ENCODE peak calls at places on chromosome 6, in ten cellular contexts. S, G, C, F, B, A, L, D, N and E are unnamed samples.
A peak's percentile ranks its signal among the peaks of the same experiment; 100 is the strongest.

GRCh38 chr6:1724124-1724523 is 114.4 kb downstream of the FOXC1 start:
- DNase-seq in S (no peak), G (no peak), C (no peak), F (peak; percentile 23), B (no peak), A (no peak), L (no peak), D (no peak), N (no peak), E (no peak)

GRCh38 chr6:161327360-161327953 is 53.6 kb upstream of the AGPAT4 start:
- DNase-seq in S (no peak), G (no peak), C (no peak), F (no peak), B (peak; percentile 3), A (no peak), L (peak; percentile 28), D (no peak), N (no peak), E (no peak)

GRCh38 chr6:20400476-20401402 is 940 bp upstream of the E2F3 start:
- DNase-seq in S (peak; percentile 15), G (no peak), C (peak; percentile 94), F (peak; percentile 89), B (no peak), A (no peak), L (peak; percentile 83), D (peak; percentile 23), N (no peak), E (peak; percentile 62)

GRCh38 chr6:150741633-150742200 is 123.8 kb upstream of the MTHFD1L start:
- DNase-seq in S (no peak), G (no peak), C (no peak), F (no peak), B (no peak), A (no peak), L (peak; percentile 56), D (peak; percentile 42), N (no peak), E (peak; percentile 40)

GRCh38 chr6:104218132-104218531 is 641.6 kb downstream of the HACE1 start:
- DNase-seq in S (no peak), G (no peak), C (no peak), F (no peak), B (peak; percentile 0), A (no peak), L (no peak), D (no peak), N (no peak), E (no peak)

GRCh38 chr6:25053875-25054371 is 118.2 kb upstream of the RIPOR2 start:
- DNase-seq in S (no peak), G (no peak), C (no peak), F (no peak), B (peak; percentile 88), A (no peak), L (no peak), D (peak; percentile 46), N (no peak), E (no peak)

GRCh38 chr6:144898052-144898689 is 613.0 kb downstream of the UTRN start:
- DNase-seq in S (no peak), G (no peak), C (peak; percentile 68), F (no peak), B (peak; percentile 77), A (no peak), L (no peak), D (no peak), N (no peak), E (no peak)

GRCh38 chr6:160930547-160931377 is 60.8 kb upstream of the MAP3K4 start:
- DNase-seq in S (peak; percentile 7), G (peak; percentile 71), C (peak; percentile 23), F (peak; percentile 13), B (peak; percentile 76), A (peak; percentile 58), L (peak; percentile 89), D (peak; percentile 86), N (peak; percentile 67), E (peak; percentile 77)

GRCh38 chr6:44048277-44048676 is 79.0 kb downstream of the MRPL14 start:
- DNase-seq in S (no peak), G (no peak), C (no peak), F (no peak), B (no peak), A (no peak), L (no peak), D (no peak), N (no peak), E (no peak)